ENCODE peak calls at places on chromosomes 2 and 18, in eight cellular contexts. F is HCEC 1CT; H is HT1080; J is fibroblast of mammary gland; N is stimulated activated CD4-positive, alpha-beta T cell treated with anti-CD3 and anti-CD28 coated beads, Interleukin-12 subunit alpha, Interleukin-12 subunit beta, amount 100 ng/mL, for 24 hours; E is EH; X is CD8-positive, alpha-beta T cell; Y is progenitor cell of endocrine pancreas. A is an unnamed sample.

GRCh38 chr2:104856973-104857261 is 3.0 kb downstream of the POU3F3 start:
- DNase-seq in F (no peak), N (no peak), X (no peak), H (no peak), J (no peak), E (no peak), Y (no peak), A (no peak)

GRCh38 chr2:158181171-158181570 is 79.5 kb downstream of the UPP2 start:
- DNase-seq in J (no peak), E (no peak), Y (no peak), F (no peak), N (no peak), X (no peak), H (no peak), A (no peak)

GRCh38 chr18:70376137-70376913 is 87.5 kb downstream of the SOCS6 start:
- DNase-seq in E (no peak), Y (no peak), N (no peak), X (no peak), J (no peak), F (no peak), H (no peak), A (no peak)

GRCh38 chr2:240919161-240919781 is 13.1 kb downstream of the CROCC2 start:
- DNase-seq in N (no peak), Y (peak; percentile 8), F (no peak), E (no peak), H (no peak), J (no peak), X (no peak), A (no peak)

GRCh38 chr2:10487144-10488104 is 39.3 kb upstream of the ODC1 start:
- DNase-seq in F (no peak), J (peak; percentile 34), N (no peak), E (no peak), Y (no peak), H (no peak), X (no peak), A (no peak)

GRCh38 chr2:109636290-109636675 is 22.1 kb downstream of the SOWAHC start:
- DNase-seq in X (no peak), F (no peak), H (no peak), Y (no peak), E (peak; percentile 32), N (no peak), J (no peak), A (no peak)

GRCh38 chr2:190506666-190507065 is 27.9 kb downstream of the NEMP2 start:
- DNase-seq in N (no peak), H (no peak), E (no peak), F (no peak), X (no peak), Y (no peak), J (no peak), A (no peak)

GRCh38 chr2:1154710-1155594 is 204.3 kb downstream of the SNTG2 start:
- DNase-seq in F (no peak), N (no peak), E (no peak), X (no peak), J (no peak), H (no peak), Y (no peak), A (no peak)

GRCh38 chr18:50042611-50043010 is 152.3 kb downstream of the MYO5B start:
- DNase-seq in E (no peak), N (no peak), J (no peak), Y (no peak), H (no peak), F (no peak), X (no peak), A (no peak)

GRCh38 chr2:111678651-111679050 is 205.3 kb downstream of the ANAPC1 start:
- DNase-seq in N (no peak), E (no peak), Y (no peak), F (peak; percentile 65), J (peak; percentile 79), X (no peak), H (peak; percentile 27), A (no peak)

GRCh38 chr2:143261986-143262784 is 133.0 kb downstream of the ARHGAP15 start:
- DNase-seq in J (peak; percentile 17), X (peak; percentile 31), E (peak; percentile 4), H (no peak), F (no peak), N (no peak), Y (no peak), A (no peak)

GRCh38 chr2:46351388-46352141 is 54.4 kb downstream of the EPAS1 start:
- DNase-seq in H (no peak), N (peak; percentile 61), J (no peak), E (no peak), F (no peak), Y (no peak), X (peak; percentile 51), A (no peak)

GRCh38 chr2:37026050-37026449 is 58.1 kb downstream of the HEATR5B start:
- DNase-seq in X (no peak), F (peak; percentile 4), E (peak; percentile 11), H (peak; percentile 30), N (no peak), J (peak; percentile 17), Y (no peak), A (no peak)

GRCh38 chr2:216739035-216739434 is 43.7 kb upstream of the IGFBP5 start:
- DNase-seq in X (no peak), Y (no peak), H (no peak), N (no peak), F (no peak), J (no peak), E (no peak), A (no peak)

GRCh38 chr2:98588880-98589425 is 19.4 kb downstream of the COA5 start:
- DNase-seq in Y (no peak), F (no peak), H (no peak), X (no peak), E (no peak), J (no peak), N (no peak), A (no peak)

GRCh38 chr18:72086421-72086820 is 457.7 kb downstream of the CBLN2 start:
- DNase-seq in F (no peak), X (no peak), J (peak; percentile 33), E (no peak), Y (no peak), N (no peak), H (peak; percentile 30), A (no peak)